ENCODE peak calls at places on chromosomes 4 and X, in five cellular contexts. One of them, this sample, is unnamed.

GRCh38 chr4:181594188-181594587 is 649.0 kb upstream of the TENM3 start:
- DNase-seq in dorsolateral prefrontal cortex: no peak
- DNase-seq in left ventricle myocardium inferior: no peak
- DNase-seq in kidney epithelial cell: no peak
- DNase-seq in H9: no peak
- DNase-seq in this sample: no peak

GRCh38 chr4:38868055-38868965 is 704 bp downstream of the FAM114A1 start:
- DNase-seq in dorsolateral prefrontal cortex: peak; percentile 53
- DNase-seq in left ventricle myocardium inferior: peak; percentile 52
- DNase-seq in kidney epithelial cell: no peak
- DNase-seq in H9: peak; percentile 38
- DNase-seq in this sample: no peak

GRCh38 chrX:22999696-23000223 is at the start of gene DDX53:
- DNase-seq in dorsolateral prefrontal cortex: no peak
- DNase-seq in left ventricle myocardium inferior: no peak
- DNase-seq in kidney epithelial cell: no peak
- DNase-seq in H9: peak; percentile 28
- DNase-seq in this sample: no peak

GRCh38 chr4:158884280-158884679 is 115.5 kb downstream of the FNIP2 start:
- DNase-seq in dorsolateral prefrontal cortex: no peak
- DNase-seq in left ventricle myocardium inferior: no peak
- DNase-seq in kidney epithelial cell: no peak
- DNase-seq in H9: no peak
- DNase-seq in this sample: no peak

GRCh38 chr4:29717658-29718057 is 1002.5 kb upstream of the PCDH7 start:
- DNase-seq in dorsolateral prefrontal cortex: no peak
- DNase-seq in left ventricle myocardium inferior: no peak
- DNase-seq in kidney epithelial cell: no peak
- DNase-seq in H9: no peak
- DNase-seq in this sample: no peak

GRCh38 chrX:149161438-149162088 is 343.5 kb downstream of the IDS start:
- DNase-seq in dorsolateral prefrontal cortex: no peak
- DNase-seq in left ventricle myocardium inferior: no peak
- DNase-seq in kidney epithelial cell: no peak
- DNase-seq in H9: no peak
- DNase-seq in this sample: no peak

GRCh38 chr4:94063084-94063483 is 144.6 kb upstream of the SMARCAD1 start:
- DNase-seq in dorsolateral prefrontal cortex: no peak
- DNase-seq in left ventricle myocardium inferior: no peak
- DNase-seq in kidney epithelial cell: no peak
- DNase-seq in H9: no peak
- DNase-seq in this sample: no peak

GRCh38 chr4:112951362-112951962 is 98.0 kb upstream of the ANK2 start:
- DNase-seq in dorsolateral prefrontal cortex: no peak
- DNase-seq in left ventricle myocardium inferior: no peak
- DNase-seq in kidney epithelial cell: no peak
- DNase-seq in H9: no peak
- DNase-seq in this sample: no peak

GRCh38 chr4:85968945-85969830 is 390.7 kb downstream of the MAPK10 start:
- DNase-seq in dorsolateral prefrontal cortex: no peak
- DNase-seq in left ventricle myocardium inferior: no peak
- DNase-seq in kidney epithelial cell: peak; percentile 18
- DNase-seq in H9: no peak
- DNase-seq in this sample: no peak

GRCh38 chr4:80033581-80033980 is 39.4 kb downstream of the ANTXR2 start:
- DNase-seq in dorsolateral prefrontal cortex: no peak
- DNase-seq in left ventricle myocardium inferior: no peak
- DNase-seq in kidney epithelial cell: no peak
- DNase-seq in H9: no peak
- DNase-seq in this sample: no peak

GRCh38 chrX:2441466-2441865 is 59.3 kb downstream of the DHRSX start:
- DNase-seq in dorsolateral prefrontal cortex: no peak
- DNase-seq in left ventricle myocardium inferior: no peak
- DNase-seq in kidney epithelial cell: no peak
- DNase-seq in H9: no peak
- DNase-seq in this sample: no peak

GRCh38 chr4:53902786-53903185 is 161.6 kb downstream of the CHIC2 start:
- DNase-seq in dorsolateral prefrontal cortex: no peak
- DNase-seq in left ventricle myocardium inferior: no peak
- DNase-seq in kidney epithelial cell: no peak
- DNase-seq in H9: no peak
- DNase-seq in this sample: no peak

GRCh38 chr4:151613290-151613689 is 147.5 kb downstream of the GATB start:
- DNase-seq in dorsolateral prefrontal cortex: no peak
- DNase-seq in left ventricle myocardium inferior: no peak
- DNase-seq in kidney epithelial cell: no peak
- DNase-seq in H9: no peak
- DNase-seq in this sample: no peak

DNA sequence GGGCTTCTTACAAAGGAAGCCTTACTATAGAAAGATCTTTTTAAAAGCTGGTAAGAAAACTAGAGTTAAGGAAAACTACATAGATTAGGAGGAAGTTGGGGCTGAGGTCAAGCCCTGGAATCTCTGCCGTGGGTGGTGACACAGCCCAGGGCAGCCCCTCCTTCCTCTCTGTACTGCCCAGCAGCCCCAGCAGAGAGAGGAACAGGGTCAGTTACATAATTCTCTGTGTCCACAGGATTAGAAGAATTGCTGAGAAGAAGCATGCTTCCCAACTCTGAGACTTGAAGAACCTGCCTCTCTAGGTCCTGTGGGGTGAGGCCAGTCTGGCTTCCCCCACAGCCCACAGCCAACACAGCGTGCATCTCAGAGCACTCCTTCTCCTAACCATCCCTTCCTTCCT is 9.2 kb upstream of the ABLIM2 start:
- DNase-seq in dorsolateral prefrontal cortex: no peak
- DNase-seq in left ventricle myocardium inferior: no peak
- DNase-seq in kidney epithelial cell: no peak
- DNase-seq in H9: no peak
- DNase-seq in this sample: no peak
- H3K27me3 ChIP-seq in dorsolateral prefrontal cortex: no peaks in the 10 kb centered on the region
- H3K27me3 ChIP-seq in left ventricle myocardium inferior: peaks cover 7% of the 10 kb centered on the region
- H3K27me3 ChIP-seq in kidney epithelial cell: peaks cover 30% of the 10 kb centered on the region
- H3K27me3 ChIP-seq in H9: no peaks in the 10 kb centered on the region
- H3K27me3 ChIP-seq in this sample: no peaks in the 10 kb centered on the region

DNA sequence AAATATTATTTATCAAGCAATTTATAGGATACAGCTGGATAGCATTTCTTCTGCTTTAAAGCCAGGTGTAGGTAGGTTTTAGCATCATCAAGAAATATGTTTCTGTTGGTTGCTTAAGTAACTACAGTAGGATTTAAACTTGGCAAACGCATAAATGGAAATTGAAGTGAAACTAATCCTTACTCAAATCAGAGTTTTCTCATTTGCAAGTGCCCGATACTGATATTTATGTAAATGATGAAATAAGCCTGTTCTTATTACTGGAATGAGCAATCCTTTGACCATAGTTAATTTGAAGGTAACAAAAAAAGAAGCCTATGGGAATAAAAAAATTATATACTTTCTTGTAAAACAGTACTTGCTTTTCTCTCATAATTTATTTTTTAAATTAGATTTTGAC is 23.2 kb upstream of the PIGA start:
- DNase-seq in dorsolateral prefrontal cortex: no peak
- DNase-seq in left ventricle myocardium inferior: no peak
- DNase-seq in kidney epithelial cell: no peak
- DNase-seq in H9: no peak
- DNase-seq in this sample: no peak
- H3K27me3 ChIP-seq in dorsolateral prefrontal cortex: peaks cover 18% of the 10 kb centered on the region
- H3K27me3 ChIP-seq in left ventricle myocardium inferior: no peaks in the 10 kb centered on the region
- H3K27me3 ChIP-seq in kidney epithelial cell: no peaks in the 10 kb centered on the region
- H3K27me3 ChIP-seq in H9: no peaks in the 10 kb centered on the region
- H3K27me3 ChIP-seq in this sample: peaks cover 9% of the 10 kb centered on the region

GRCh38 chr4:40418430-40419230 is 83.5 kb downstream of the CHRNA9 start:
- DNase-seq in dorsolateral prefrontal cortex: no peak
- DNase-seq in left ventricle myocardium inferior: no peak
- DNase-seq in kidney epithelial cell: no peak
- DNase-seq in H9: no peak
- DNase-seq in this sample: no peak

GRCh38 chr4:40419231-40419912 is 84.2 kb downstream of the CHRNA9 start:
- DNase-seq in dorsolateral prefrontal cortex: no peak
- DNase-seq in left ventricle myocardium inferior: no peak
- DNase-seq in kidney epithelial cell: no peak
- DNase-seq in H9: no peak
- DNase-seq in this sample: no peak

GRCh38 chr4:40421839-40422238 is 86.7 kb downstream of the CHRNA9 start:
- DNase-seq in dorsolateral prefrontal cortex: no peak
- DNase-seq in left ventricle myocardium inferior: no peak
- DNase-seq in kidney epithelial cell: no peak
- DNase-seq in H9: no peak
- DNase-seq in this sample: no peak

GRCh38 chr4:40414673-40415072 is 79.5 kb downstream of the CHRNA9 start:
- DNase-seq in dorsolateral prefrontal cortex: no peak
- DNase-seq in left ventricle myocardium inferior: no peak
- DNase-seq in kidney epithelial cell: no peak
- DNase-seq in H9: no peak
- DNase-seq in this sample: no peak

GRCh38 chr4:40417941-40418340 is 82.8 kb downstream of the CHRNA9 start:
- DNase-seq in dorsolateral prefrontal cortex: no peak
- DNase-seq in left ventricle myocardium inferior: no peak
- DNase-seq in kidney epithelial cell: no peak
- DNase-seq in H9: no peak
- DNase-seq in this sample: no peak
- H3K27me3 ChIP-seq in dorsolateral prefrontal cortex: no peaks in the 10 kb centered on the region
- H3K27me3 ChIP-seq in left ventricle myocardium inferior: no peaks in the 10 kb centered on the region
- H3K27me3 ChIP-seq in kidney epithelial cell: no peaks in the 10 kb centered on the region
- H3K27me3 ChIP-seq in H9: no peaks in the 10 kb centered on the region
- H3K27me3 ChIP-seq in this sample: no peaks in the 10 kb centered on the region

GRCh38 chrX:20224814-20225487 is 41.8 kb downstream of the RPS6KA3 start:
- DNase-seq in dorsolateral prefrontal cortex: no peak
- DNase-seq in left ventricle myocardium inferior: no peak
- DNase-seq in kidney epithelial cell: no peak
- DNase-seq in H9: no peak
- DNase-seq in this sample: no peak
- H3K27me3 ChIP-seq in dorsolateral prefrontal cortex: peaks cover 33% of the 10 kb centered on the region
- H3K27me3 ChIP-seq in left ventricle myocardium inferior: no peaks in the 10 kb centered on the region
- H3K27me3 ChIP-seq in kidney epithelial cell: no peaks in the 10 kb centered on the region
- H3K27me3 ChIP-seq in H9: no peaks in the 10 kb centered on the region
- H3K27me3 ChIP-seq in this sample: peaks cover 17% of the 10 kb centered on the region

DNA sequence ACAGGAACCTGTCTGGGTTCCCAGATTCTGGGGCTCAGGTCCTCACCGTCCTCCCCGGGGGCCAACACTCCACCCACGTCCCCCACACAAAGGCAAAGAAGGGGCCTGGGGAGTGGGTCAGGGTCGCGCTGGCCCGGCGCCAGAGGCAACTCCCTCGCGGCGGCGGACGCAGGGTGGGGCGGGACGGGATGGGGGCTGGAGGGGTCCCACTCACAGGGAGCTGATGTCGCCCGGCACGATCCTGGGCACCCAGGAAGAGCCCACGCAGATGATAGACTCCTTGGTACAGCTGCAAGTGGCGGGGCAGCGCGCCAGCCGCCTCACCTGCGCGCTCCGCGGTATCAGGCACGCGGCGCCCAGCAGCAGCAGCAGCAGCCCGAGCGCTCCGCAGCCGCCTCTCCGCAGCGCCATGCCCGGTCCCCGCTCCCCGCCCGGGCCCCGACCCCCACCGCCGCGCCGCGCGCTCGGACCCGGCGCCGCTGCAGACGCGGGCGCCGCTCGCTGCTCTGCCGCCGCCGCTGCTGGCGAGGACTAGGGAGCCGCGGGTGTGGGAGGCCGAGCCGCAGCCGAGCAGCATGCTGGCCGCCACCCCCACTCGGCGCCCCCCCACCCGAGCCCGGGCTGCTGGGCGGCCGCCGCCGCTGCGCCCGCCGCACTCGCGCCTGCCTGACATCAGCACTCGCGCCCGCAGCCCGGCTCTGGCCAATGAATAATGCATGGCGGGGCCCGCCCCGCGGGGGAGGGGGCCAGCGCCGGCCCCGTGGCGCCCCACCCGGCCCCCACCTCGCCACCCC is at the start of gene LGI2:
- DNase-seq in dorsolateral prefrontal cortex: peak; percentile 58
- DNase-seq in left ventricle myocardium inferior: peak; percentile 52
- DNase-seq in kidney epithelial cell: no peak
- DNase-seq in H9: peak; percentile 38
- DNase-seq in this sample: no peak
- H3K27me3 ChIP-seq in dorsolateral prefrontal cortex: no peaks in the 10 kb centered on the region
- H3K27me3 ChIP-seq in left ventricle myocardium inferior: no peaks in the 10 kb centered on the region
- H3K27me3 ChIP-seq in kidney epithelial cell: peaks cover 53% of the 10 kb centered on the region
- H3K27me3 ChIP-seq in H9: peaks cover 13% of the 10 kb centered on the region
- H3K27me3 ChIP-seq in this sample: no peaks in the 10 kb centered on the region

GRCh38 chr4:6561173-6561516 is 13.8 kb upstream of the MAN2B2 start:
- DNase-seq in dorsolateral prefrontal cortex: no peak
- DNase-seq in left ventricle myocardium inferior: no peak
- DNase-seq in kidney epithelial cell: no peak
- DNase-seq in H9: no peak
- DNase-seq in this sample: no peak

GRCh38 chr4:6561706-6562371 is 13.2 kb upstream of the MAN2B2 start:
- DNase-seq in dorsolateral prefrontal cortex: no peak
- DNase-seq in left ventricle myocardium inferior: no peak
- DNase-seq in kidney epithelial cell: no peak
- DNase-seq in H9: no peak
- DNase-seq in this sample: no peak

GRCh38 chr4:6562931-6563901 is 11.8 kb upstream of the MAN2B2 start:
- DNase-seq in dorsolateral prefrontal cortex: peak; percentile 73
- DNase-seq in left ventricle myocardium inferior: no peak
- DNase-seq in kidney epithelial cell: no peak
- DNase-seq in H9: no peak
- DNase-seq in this sample: no peak

GRCh38 chr4:6557856-6558255 is 17.1 kb upstream of the MAN2B2 start:
- DNase-seq in dorsolateral prefrontal cortex: no peak
- DNase-seq in left ventricle myocardium inferior: no peak
- DNase-seq in kidney epithelial cell: no peak
- DNase-seq in H9: no peak
- DNase-seq in this sample: no peak

GRCh38 chr4:6560416-6561172 is 14.4 kb upstream of the MAN2B2 start:
- DNase-seq in dorsolateral prefrontal cortex: no peak
- DNase-seq in left ventricle myocardium inferior: no peak
- DNase-seq in kidney epithelial cell: no peak
- DNase-seq in H9: no peak
- DNase-seq in this sample: no peak
- H3K27me3 ChIP-seq in dorsolateral prefrontal cortex: peaks cover 5% of the 10 kb centered on the region
- H3K27me3 ChIP-seq in left ventricle myocardium inferior: peaks cover 94% of the 10 kb centered on the region
- H3K27me3 ChIP-seq in kidney epithelial cell: peaks cover 75% of the 10 kb centered on the region
- H3K27me3 ChIP-seq in H9: peaks cover 33% of the 10 kb centered on the region
- H3K27me3 ChIP-seq in this sample: peaks cover 52% of the 10 kb centered on the region